ENCODE peak calls at places on chromosomes 12 and 14, in nine cellular contexts. T, Q, W, X, B, N, H, C and L are unnamed samples.

GRCh38 chr14:37167151-37168047 is 5.0 kb downstream of the SLC25A21 start:
- DNase-seq in N (no peak), X (peak; percentile 91), H (no peak), Q (no peak), B (no peak), C (no peak), T (no peak), W (no peak), L (no peak)

GRCh38 chr12:83841620-83842019 is 1071.0 kb downstream of the SLC6A15 start:
- DNase-seq in H (no peak), X (no peak), T (no peak), N (peak; percentile 34), Q (no peak), C (no peak), W (no peak), B (no peak), L (no peak)

GRCh38 chr14:70416717-70417349 is at the start of gene SYNJ2BP:
- DNase-seq in B (peak; percentile 84), Q (peak; percentile 81), N (peak; percentile 63), X (peak; percentile 93), T (peak; percentile 26), C (peak; percentile 53), H (peak; percentile 70), W (peak; percentile 74), L (peak; percentile 72)

GRCh38 chr14:69346710-69347109 is 51.4 kb downstream of the ERH start:
- DNase-seq in X (peak; percentile 92), H (no peak), T (no peak), Q (peak; percentile 67), W (peak; percentile 19), B (no peak), C (no peak), N (no peak), L (no peak)

GRCh38 chr14:79704406-79704805 is 506.9 kb downstream of the DIO2 start:
- DNase-seq in N (no peak), Q (no peak), H (no peak), T (no peak), W (no peak), X (no peak), C (no peak), B (no peak), L (no peak)

GRCh38 chr14:83071888-83072501 is 1538.3 kb upstream of the SEL1L start:
- DNase-seq in H (peak; percentile 19), T (no peak), N (no peak), C (no peak), W (peak; percentile 17), B (no peak), X (peak; percentile 73), Q (peak; percentile 28), L (peak; percentile 18)

GRCh38 chr12:66365718-66366485 is 63.6 kb downstream of the HELB start:
- DNase-seq in B (no peak), Q (no peak), T (no peak), X (no peak), W (peak; percentile 41), N (no peak), C (no peak), H (peak; percentile 25), L (no peak)

GRCh38 chr12:5784626-5785130 is 160.4 kb downstream of the ANO2 start:
- DNase-seq in T (no peak), H (no peak), X (no peak), N (no peak), W (no peak), Q (no peak), C (no peak), B (no peak), L (no peak)

GRCh38 chr14:82387699-82388098 is 854.0 kb upstream of the SEL1L start:
- DNase-seq in B (no peak), H (no peak), W (no peak), N (peak; percentile 0), Q (no peak), T (no peak), X (no peak), C (no peak), L (no peak)

GRCh38 chr12:13154851-13155250 is 41.7 kb upstream of the EMP1 start:
- DNase-seq in C (no peak), T (no peak), B (no peak), N (no peak), X (no peak), H (no peak), W (no peak), Q (no peak), L (no peak)

GRCh38 chr14:36503771-36504741 is 16.0 kb downstream of the NKX2-1 start:
- DNase-seq in N (no peak), C (no peak), B (peak; percentile 68), W (no peak), Q (no peak), X (peak; percentile 57), H (no peak), T (no peak), L (no peak)

GRCh38 chr14:91980157-91980556 is 32.7 kb upstream of the FBLN5 start:
- DNase-seq in Q (no peak), T (peak; percentile 82), W (peak; percentile 97), X (no peak), H (peak; percentile 96), C (no peak), B (no peak), N (peak; percentile 96), L (peak; percentile 52)

GRCh38 chr14:49250109-49250508 is 336.1 kb downstream of the RPS29 start:
- DNase-seq in T (no peak), Q (no peak), H (peak; percentile 19), B (no peak), X (no peak), N (peak; percentile 54), W (peak; percentile 5), C (no peak), L (no peak)

GRCh38 chr14:88233915-88234314 is 89.2 kb downstream of the KCNK10 start:
- DNase-seq in X (peak; percentile 80), B (no peak), Q (peak; percentile 43), H (no peak), C (no peak), N (no peak), T (no peak), W (peak; percentile 14), L (peak; percentile 41)

GRCh38 chr12:2402180-2402579 is 349.4 kb downstream of the CACNA1C start:
- DNase-seq in T (no peak), N (no peak), Q (no peak), W (no peak), H (no peak), C (no peak), B (no peak), X (no peak), L (no peak)

GRCh38 chr14:57182760-57183503 is 85.8 kb downstream of the EXOC5 start:
- DNase-seq in C (peak; percentile 13), B (no peak), N (no peak), H (peak; percentile 2), Q (peak; percentile 28), T (no peak), W (peak; percentile 26), X (peak; percentile 74), L (peak; percentile 28)

DNA sequence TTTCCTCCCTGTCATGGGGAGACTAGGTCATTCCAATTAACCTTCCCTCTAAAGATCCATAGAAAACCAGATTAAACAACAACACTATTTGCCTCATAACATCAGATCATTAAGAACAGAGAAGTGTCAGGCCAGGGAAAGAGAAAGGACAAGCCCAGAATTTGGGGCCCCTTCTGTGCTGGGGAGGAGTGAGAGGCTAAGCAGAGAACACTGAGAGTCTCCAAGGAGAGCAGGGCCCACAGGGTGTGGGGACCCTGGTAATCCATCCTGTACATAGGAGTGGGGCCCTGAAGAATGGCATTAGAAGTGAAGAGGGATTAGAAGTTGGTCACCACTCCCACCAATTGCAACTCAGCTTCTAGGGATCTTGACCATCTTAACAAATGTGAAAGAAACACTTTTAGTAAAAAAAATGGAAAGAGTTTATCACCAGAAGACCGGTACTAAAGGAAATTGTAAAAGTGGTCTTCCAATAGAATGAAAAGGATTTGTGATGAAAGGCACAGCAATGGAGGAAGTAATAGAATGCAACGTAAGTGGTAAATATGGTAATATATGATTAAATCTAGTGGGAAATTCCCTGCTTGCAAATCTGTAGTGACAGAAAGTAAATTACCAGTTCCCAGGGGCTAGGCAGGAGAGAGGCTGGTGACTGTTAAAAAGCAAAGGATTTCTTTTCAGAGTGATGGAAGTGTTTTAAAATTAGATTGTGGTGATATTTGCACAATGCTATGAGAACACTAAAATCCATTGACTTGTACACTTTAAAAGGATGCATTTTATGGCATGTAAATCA is 14.0 kb upstream of the TMTC1 start:
- DNase-seq in C (no peak), T (no peak), W (no peak), N (no peak), Q (no peak), B (no peak), H (no peak), X (no peak), L (no peak)
- TF ChIP-seq CTCF in C (no peak), T (no peak), W (no peak), N (no peak), Q (no peak), B (no peak), H (no peak), X (no peak), L (no peak)

GRCh38 chr12:85280984-85281946 is 1.2 kb downstream of the ALX1 start:
- DNase-seq in N (no peak), C (no peak), X (peak; percentile 12), W (peak; percentile 13), B (no peak), Q (no peak), T (no peak), H (no peak), L (no peak)
- H3K4me3 ChIP-seq in N (peak overlapping the region; percentile 65), C (peak overlapping the region; percentile 38), X (peak overlapping the region; percentile 86), W (peak overlapping the region; percentile 39), B (peak overlapping the region; percentile 49), Q (peak overlapping the region; percentile 73), T (peak overlapping the region; percentile 43), H (no peak overlapping the region), L (no peak overlapping the region)

DNA sequence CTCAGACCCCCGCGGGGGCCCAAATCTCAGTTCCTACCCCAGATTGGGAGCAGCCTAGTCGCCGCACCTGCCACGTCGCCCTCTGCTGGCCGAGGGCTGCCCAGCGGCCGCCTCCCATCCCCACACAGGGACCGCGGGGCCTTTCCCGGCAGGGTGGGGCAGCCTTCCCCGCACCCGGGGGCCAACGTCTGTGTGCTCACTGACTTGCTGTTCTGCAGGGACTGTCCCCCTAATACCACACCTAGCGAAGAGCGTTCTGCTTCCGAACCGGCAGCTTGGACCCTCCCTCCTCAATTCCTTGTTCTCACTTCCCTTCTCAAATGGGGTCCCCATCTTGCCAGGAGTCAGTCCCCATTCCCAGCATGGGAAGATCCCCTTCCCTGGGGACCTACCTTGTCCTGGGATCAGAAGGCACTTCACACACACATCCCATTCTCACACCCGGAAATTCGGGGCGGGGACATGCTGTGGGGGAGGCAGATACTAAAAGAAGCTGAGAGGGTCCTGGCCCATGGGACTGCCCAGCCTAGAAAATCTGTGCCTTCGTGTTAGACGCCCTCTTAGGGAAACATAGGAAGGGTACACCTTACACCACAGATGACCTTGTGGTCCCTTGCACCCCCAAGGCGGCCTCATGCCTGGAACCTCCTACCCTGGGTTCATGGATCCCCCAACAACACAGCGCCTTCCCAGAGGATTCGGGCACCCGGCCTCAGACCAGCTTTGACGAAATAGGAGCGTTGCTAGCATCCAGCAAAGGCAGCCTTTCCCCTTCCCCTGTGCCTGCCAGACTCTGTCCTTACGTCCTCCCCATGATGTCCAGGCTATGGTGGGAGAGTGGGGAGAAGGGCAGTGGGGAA is 16.4 kb downstream of the ACVRL1 start:
- DNase-seq in C (no peak), Q (peak; percentile 56), T (no peak), B (peak; percentile 90), W (peak; percentile 48), X (peak; percentile 82), H (no peak), N (no peak), L (peak; percentile 34)
- TF ChIP-seq CTCF in C (peak; percentile 41), Q (peak; percentile 92), T (peak; percentile 85), B (peak; percentile 75), W (peak; percentile 86), X (peak; percentile 83), H (peak; percentile 71), N (peak; percentile 59), L (peak; percentile 83)

GRCh38 chr14:72000907-72001306 is 68.7 kb downstream of the RGS6 start:
- DNase-seq in W (no peak), C (no peak), N (no peak), T (no peak), H (no peak), B (peak; percentile 75), X (no peak), Q (no peak), L (peak; percentile 68)
- H3K4me3 ChIP-seq in W (no peak overlapping the region), C (no peak overlapping the region), N (no peak overlapping the region), T (no peak overlapping the region), H (no peak overlapping the region), B (no peak overlapping the region), X (no peak overlapping the region), Q (no peak overlapping the region), L (no peak overlapping the region)